ENCODE peak calls at places on chromosomes 3 and 15, in seven cellular contexts. F is AG04450, A is fibroblast of lung, Z is left ventricle myocardium inferior, D is fibroblast of villous mesenchyme, X is A549, K is choroid plexus epithelial cell. W is an unnamed sample.

GRCh38 chr3:60365360-60365759 is 885.9 kb downstream of the FHIT start:
- DNase-seq in F (no peak), A (peak), Z (no peak), D (no peak), X (no peak), K (peak), W (no peak)

GRCh38 chr15:88142141-88142540 is 114.4 kb downstream of the NTRK3 start:
- DNase-seq in F (no peak), A (no peak), Z (no peak), D (no peak), X (no peak), K (no peak), W (no peak)

GRCh38 chr15:60128710-60129109 is 124.6 kb downstream of the FOXB1 start:
- DNase-seq in F (no peak), A (no peak), Z (no peak), D (no peak), X (no peak), K (no peak), W (no peak)

GRCh38 chr3:127770671-127771370 is 51.5 kb downstream of the MGLL start:
- DNase-seq in F (no peak), A (no peak), Z (no peak), D (no peak), X (no peak), K (no peak), W (no peak)

GRCh38 chr3:139388961-139389551 is 391 bp downstream of the COPB2 start:
- DNase-seq in F (no peak), A (peak), Z (no peak), D (peak), X (no peak), K (peak), W (no peak)

GRCh38 chr15:42056934-42057743 is 36.3 kb upstream of the PLA2G4E start:
- DNase-seq in F (no peak), A (peak), Z (peak), D (peak), X (peak), K (peak), W (peak)

GRCh38 chr3:35664460-35664919 is 25.2 kb downstream of the ARPP21 start:
- DNase-seq in F (peak), A (peak), Z (peak), D (peak), X (no peak), K (peak), W (peak)

GRCh38 chr3:122392868-122393844 is 9.2 kb downstream of the FAM162A start:
- DNase-seq in F (no peak), A (peak), Z (no peak), D (peak), X (peak), K (peak), W (no peak)

GRCh38 chr15:50114381-50114780 is 4.7 kb downstream of the ATP8B4 start:
- DNase-seq in F (no peak), A (no peak), Z (no peak), D (no peak), X (no peak), K (no peak), W (peak)

GRCh38 chr15:90174140-90174891 is 26.8 kb upstream of the SEMA4B start:
- DNase-seq in F (no peak), A (peak), Z (peak), D (peak), X (no peak), K (peak), W (peak)

DNA sequence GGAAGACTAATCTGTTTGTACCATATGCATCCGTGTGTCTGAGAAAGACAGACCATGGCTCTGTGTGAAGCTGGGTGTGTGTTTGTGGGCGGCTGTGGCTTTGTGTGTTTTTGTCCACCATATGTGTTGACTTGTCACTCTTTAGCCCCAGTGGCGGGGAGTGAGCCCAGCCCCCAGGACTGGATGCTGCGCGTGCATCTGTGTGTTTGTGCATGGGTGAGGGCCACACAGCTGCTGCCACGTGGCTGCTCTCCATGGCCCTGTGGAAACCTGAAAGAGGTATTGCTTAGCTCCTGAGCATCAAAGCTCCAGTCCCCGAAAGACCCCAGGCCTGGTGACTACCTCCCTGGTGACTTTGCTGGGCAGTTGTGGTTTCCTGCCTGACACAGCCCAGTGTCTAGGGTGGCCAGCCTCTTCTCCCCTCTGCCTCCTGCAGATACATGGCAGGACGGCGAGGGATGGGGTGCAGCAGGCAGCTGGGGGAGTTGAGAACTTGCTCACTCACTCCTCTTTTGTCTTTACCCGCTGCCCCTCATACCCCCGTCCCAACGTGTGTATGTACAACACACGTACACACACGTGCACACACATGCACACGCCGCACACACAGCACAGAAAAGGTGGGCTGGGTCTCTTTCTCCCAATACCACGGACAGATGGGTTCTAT is 6.5 kb downstream of the EPHB3 start:
- DNase-seq in F (no peak), A (no peak), Z (no peak), D (no peak), X (no peak), K (no peak), W (no peak)
- H3K4me3 ChIP-seq in F (peak), A (peak), Z (peak), D (no peak), X (no peak), K (no peak), W (peak)

DNA sequence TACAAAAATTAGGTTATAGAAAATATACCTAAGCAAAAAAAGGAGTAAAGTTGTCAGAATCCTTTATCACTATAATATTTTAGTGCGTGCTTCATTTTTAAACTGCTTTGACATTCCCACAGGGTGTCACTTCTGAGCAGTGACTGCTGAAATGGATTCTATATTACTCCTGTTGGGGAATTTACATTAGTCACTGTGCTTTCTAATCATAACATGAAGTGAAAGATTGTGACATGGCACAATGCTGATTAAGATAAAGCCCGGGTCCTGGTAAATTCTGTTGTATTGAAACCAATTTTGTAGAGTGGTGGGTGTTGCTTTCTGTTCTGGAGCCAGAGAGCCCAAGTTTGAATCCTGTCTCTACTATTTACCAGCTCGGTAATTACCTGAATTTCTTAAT is 36.4 kb upstream of the EHHADH start:
- DNase-seq in F (no peak), A (no peak), Z (no peak), D (no peak), X (no peak), K (no peak), W (no peak)
- TF ChIP-seq CTCF in F (no peak), A (no peak), Z (no peak), D (no peak), X (no peak), K (no peak), W (no peak)

DNA sequence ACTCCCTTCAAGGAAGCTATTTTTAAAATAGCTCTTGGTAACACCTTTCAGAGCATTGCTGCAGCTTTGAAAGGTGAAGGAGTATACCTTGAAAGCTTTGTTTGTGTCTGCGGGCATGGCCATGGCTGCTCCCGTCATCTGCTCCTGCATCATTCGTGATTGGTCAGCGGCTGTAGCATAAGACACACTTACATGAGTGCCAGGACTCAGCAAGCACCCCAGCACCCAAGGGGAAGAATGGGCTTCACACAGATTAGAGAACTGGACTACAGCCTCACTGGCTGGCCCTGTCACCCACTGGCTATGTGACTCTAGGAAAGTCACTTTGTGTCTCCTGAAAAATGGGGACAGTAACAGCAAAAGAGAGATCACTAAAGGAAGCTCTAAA is 17.0 kb downstream of the EMC3 start:
- DNase-seq in F (no peak), A (no peak), Z (no peak), D (no peak), X (no peak), K (no peak), W (no peak)
- H3K4me3 ChIP-seq in F (no peak), A (no peak), Z (no peak), D (no peak), X (peak), K (no peak), W (no peak)

GRCh38 chr3:50626406-50626805 is 9.5 kb downstream of the MAPKAPK3 start:
- DNase-seq in F (no peak), A (no peak), Z (no peak), D (no peak), X (no peak), K (no peak), W (no peak)

GRCh38 chr3:50630394-50630793 is 13.4 kb downstream of the MAPKAPK3 start:
- DNase-seq in F (no peak), A (no peak), Z (no peak), D (no peak), X (no peak), K (no peak), W (no peak)

GRCh38 chr3:50630916-50631315 is 14.0 kb downstream of the MAPKAPK3 start:
- DNase-seq in F (no peak), A (peak), Z (no peak), D (no peak), X (no peak), K (no peak), W (no peak)

GRCh38 chr3:50627407-50628051 is 10.6 kb downstream of the MAPKAPK3 start:
- DNase-seq in F (no peak), A (peak), Z (peak), D (peak), X (peak), K (peak), W (no peak)

DNA sequence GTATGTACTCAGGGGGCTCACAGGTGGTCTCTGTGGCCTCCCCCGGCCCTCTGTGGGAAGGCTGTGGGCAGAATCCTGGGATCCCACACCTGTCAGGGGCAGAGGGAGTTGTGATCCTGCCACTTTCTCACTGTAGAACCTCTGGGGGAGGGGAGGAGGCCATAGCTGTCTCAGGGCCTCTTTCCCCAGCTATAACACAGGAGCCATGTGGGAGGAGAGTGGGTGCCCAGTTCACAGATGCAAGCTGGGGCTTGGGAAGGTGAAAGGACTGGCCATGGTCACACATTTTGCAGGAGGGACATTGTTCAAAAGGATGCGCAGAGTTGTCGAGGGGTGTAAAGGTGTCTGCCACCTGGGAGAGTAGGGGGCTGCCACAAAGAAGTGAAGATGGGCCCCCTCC is 11.7 kb downstream of the MAPKAPK3 start:
- DNase-seq in F (no peak), A (no peak), Z (no peak), D (no peak), X (no peak), K (no peak), W (no peak)
- TF ChIP-seq CTCF in F (no peak), A (no peak), Z (no peak), D (no peak), X (no peak), K (no peak), W (no peak)

DNA sequence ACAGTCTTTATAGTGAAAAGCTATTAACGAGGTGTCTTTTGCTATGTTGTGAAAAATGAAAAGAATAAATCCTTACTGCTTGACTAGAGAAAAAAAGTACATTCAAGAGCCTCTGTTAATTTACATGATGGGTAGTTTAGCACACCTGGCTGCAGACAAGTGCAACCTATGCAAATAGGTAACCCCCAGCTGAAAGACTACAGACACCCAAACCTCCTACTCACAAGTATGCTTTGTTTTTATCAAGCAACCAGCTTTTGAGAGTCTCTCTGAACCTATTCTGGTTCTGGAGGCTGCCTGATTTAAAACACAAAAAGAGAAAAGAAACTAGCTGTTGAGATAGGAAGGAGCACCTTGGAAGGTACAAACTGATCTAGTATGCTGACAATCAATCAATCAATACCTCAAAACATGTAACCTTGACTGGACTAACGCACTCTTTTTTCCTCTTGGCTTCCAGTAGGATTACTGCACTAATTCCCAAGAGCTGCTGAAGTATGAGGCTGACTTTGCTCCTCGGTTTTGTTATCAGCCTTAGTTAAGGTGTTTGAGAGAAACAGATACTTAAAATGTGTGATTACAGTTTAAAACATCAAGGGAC is 63.7 kb downstream of the OSBPL10 start:
- DNase-seq in F (no peak), A (no peak), Z (no peak), D (no peak), X (no peak), K (peak), W (no peak)
- H3K4me3 ChIP-seq in F (no peak), A (peak), Z (peak), D (no peak), X (no peak), K (peak), W (peak)

GRCh38 chr3:192237992-192238608 is 489.2 kb downstream of the FGF12 start:
- DNase-seq in F (no peak), A (no peak), Z (no peak), D (no peak), X (no peak), K (no peak), W (no peak)
- TF ChIP-seq CTCF in F (no peak), A (no peak), Z (no peak), D (no peak), X (no peak), K (no peak), W (no peak)